ENCODE peak calls at places on chromosomes 1 and 21, in five cellular contexts. Z is CD4-positive, alpha-beta T cell; W is cardiac muscle cell; L is Panc1; G is sigmoid colon. D is an unnamed sample.

GRCh38 chr1:228305721-228306152 is 97.9 kb downstream of the OBSCN start:
- DNase-seq in Z (no peak), W (no peak), L (no peak), G (peak), D (no peak)

GRCh38 chr1:236009857-236010256 is 55.0 kb downstream of the NID1 start:
- DNase-seq in Z (no peak), W (no peak), L (no peak), G (no peak), D (no peak)

GRCh38 chr1:220432408-220432807 is 95.5 kb upstream of the MARK1 start:
- DNase-seq in Z (no peak), W (no peak), L (no peak), G (no peak), D (no peak)

GRCh38 chr1:154499446-154499845 is 2.6 kb upstream of the TDRD10 start:
- DNase-seq in Z (no peak), W (no peak), L (no peak), G (no peak), D (no peak)

GRCh38 chr1:28983509-28984310 is 69.3 kb downstream of the EPB41 start:
- DNase-seq in Z (peak), W (peak), L (no peak), G (peak), D (no peak)

GRCh38 chr1:64235133-64235532 is 31.7 kb downstream of the UBE2U start:
- DNase-seq in Z (no peak), W (no peak), L (no peak), G (no peak), D (no peak)

GRCh38 chr1:29120955-29121485 is 2.7 kb downstream of the TMEM200B start:
- DNase-seq in Z (peak), W (peak), L (no peak), G (peak), D (peak)

GRCh38 chr1:11339346-11340247 is 66.6 kb downstream of the UBIAD1 start:
- DNase-seq in Z (no peak), W (peak), L (no peak), G (no peak), D (no peak)

GRCh38 chr1:203672354-203672753 is 45.7 kb downstream of the ATP2B4 start:
- DNase-seq in Z (no peak), W (peak), L (no peak), G (peak), D (no peak)

GRCh38 chr1:248811514-248812490 is 13.9 kb downstream of the SH3BP5L start:
- DNase-seq in Z (no peak), W (no peak), L (no peak), G (no peak), D (no peak)

GRCh38 chr1:161166669-161167548 is 683 bp downstream of the PPOX start:
- DNase-seq in Z (no peak), W (peak), L (no peak), G (no peak), D (no peak)

GRCh38 chr1:169985757-169986156 is 88.7 kb downstream of the KIFAP3 start:
- DNase-seq in Z (no peak), W (no peak), L (no peak), G (no peak), D (no peak)

GRCh38 chr1:89312572-89312971 is 39.9 kb upstream of the GBP5 start:
- DNase-seq in Z (no peak), W (no peak), L (no peak), G (no peak), D (no peak)

GRCh38 chr1:32939655-32940371 is 24.8 kb downstream of the RNF19B start:
- DNase-seq in Z (no peak), W (no peak), L (no peak), G (no peak), D (no peak)
- TF ChIP-seq CTCF in Z (no peak), W (no peak), L (no peak), G (no peak), D (no peak)

GRCh38 chr21:44983421-44984206 is 43.8 kb downstream of the SLX9 start:
- DNase-seq in Z (no peak), W (no peak), L (no peak), G (peak), D (no peak)
- TF ChIP-seq CTCF in Z (no peak), W (no peak), L (no peak), G (no peak), D (no peak)

GRCh38 chr1:227300682-227301081 is 17.6 kb downstream of the CDC42BPA start:
- DNase-seq in Z (no peak), W (no peak), L (no peak), G (no peak), D (no peak)
- TF ChIP-seq CTCF in Z (no peak), W (no peak), L (no peak), G (no peak), D (no peak)

GRCh38 chr1:199084293-199084692 is 445.5 kb downstream of the PTPRC start:
- DNase-seq in Z (no peak), W (peak), L (no peak), G (no peak), D (peak)
- TF ChIP-seq CTCF in Z (no peak), W (no peak), L (no peak), G (no peak), D (no peak)

GRCh38 chr21:24025101-24025500 is 1582.2 kb downstream of the MRPL39 start:
- DNase-seq in Z (no peak), W (no peak), L (no peak), G (no peak), D (no peak)
- TF ChIP-seq CTCF in Z (no peak), W (no peak), L (no peak), G (no peak), D (no peak)

GRCh38 chr21:37460196-37460595 is 93.6 kb downstream of the DYRK1A start:
- DNase-seq in Z (no peak), W (peak), L (no peak), G (no peak), D (no peak)
- TF ChIP-seq CTCF in Z (no peak), W (peak), L (peak), G (no peak), D (peak)